ENCODE peak calls at places on chromosomes 2 and 18, in five cellular contexts. V, J, F, E and L are unnamed samples.

GRCh38 chr2:203706403-203706802 is at the start of gene CD28:
- DNase-seq in V (no peak), J (peak), F (no peak), E (no peak), L (no peak)

GRCh38 chr18:7415081-7415894 is 151.8 kb upstream of the PTPRM start:
- DNase-seq in V (no peak), J (no peak), F (no peak), E (no peak), L (no peak)

GRCh38 chr2:189641565-189641964 is 19.7 kb upstream of the ASNSD1 start:
- DNase-seq in V (peak), J (no peak), F (no peak), E (no peak), L (no peak)

GRCh38 chr2:48694143-48694542 is 61.4 kb downstream of the LHCGR start:
- DNase-seq in V (peak), J (no peak), F (peak), E (no peak), L (peak)

GRCh38 chr2:208224802-208225201 is 30.1 kb downstream of the IDH1 start:
- DNase-seq in V (peak), J (no peak), F (no peak), E (no peak), L (peak)

GRCh38 chr2:3223080-3223923 is 154.3 kb downstream of the EIPR1 start:
- DNase-seq in V (peak), J (peak), F (no peak), E (no peak), L (peak)

GRCh38 chr2:121243821-121244460 is 41.1 kb downstream of the TFCP2L1 start:
- DNase-seq in V (no peak), J (no peak), F (no peak), E (no peak), L (no peak)

GRCh38 chr18:27315001-27315400 is 129.9 kb upstream of the CHST9 start:
- DNase-seq in V (no peak), J (no peak), F (no peak), E (no peak), L (peak)

GRCh38 chr2:217822296-217823252 is 180.2 kb downstream of the TNS1 start:
- DNase-seq in V (peak), J (no peak), F (peak), E (peak), L (peak)

GRCh38 chr2:224586127-224586702 is 1.1 kb upstream of the CUL3 start:
- DNase-seq in V (no peak), J (peak), F (no peak), E (no peak), L (no peak)

GRCh38 chr2:96945011-96945410 is 41.4 kb downstream of the FAM178B start:
- DNase-seq in V (no peak), J (no peak), F (no peak), E (no peak), L (no peak)

GRCh38 chr2:228479014-228479413 is 297.5 kb upstream of the SPHKAP start:
- DNase-seq in V (no peak), J (no peak), F (no peak), E (no peak), L (no peak)

GRCh38 chr2:147567131-147567530 is 277.7 kb upstream of the ACVR2A start:
- DNase-seq in V (no peak), J (no peak), F (no peak), E (no peak), L (no peak)

GRCh38 chr2:194096402-194096801 is 1560.6 kb upstream of the SLC39A10 start:
- DNase-seq in V (no peak), J (no peak), F (no peak), E (no peak), L (no peak)

GRCh38 chr2:61149074-61149473 is 12.9 kb upstream of the C2orf74 start:
- DNase-seq in V (no peak), J (no peak), F (no peak), E (no peak), L (no peak)

GRCh38 chr2:180110469-180110868 is 103.4 kb upstream of the CWC22 start:
- DNase-seq in V (no peak), J (no peak), F (no peak), E (no peak), L (no peak)

GRCh38 chr2:176136375-176137248 is 7.1 kb downstream of the HOXD8 start:
- DNase-seq in V (no peak), J (no peak), F (peak), E (no peak), L (no peak)

GRCh38 chr2:152694161-152694661 is 23.1 kb downstream of the PRPF40A start:
- DNase-seq in V (peak), J (no peak), F (peak), E (no peak), L (peak)

GRCh38 chr2:101706121-101706818 is 8.8 kb downstream of the MAP4K4 start:
- DNase-seq in V (no peak), J (no peak), F (no peak), E (no peak), L (no peak)

GRCh38 chr2:170377469-170378207 is 199.7 kb downstream of the MYO3B start:
- DNase-seq in V (no peak), J (no peak), F (peak), E (no peak), L (no peak)

GRCh38 chr2:106111882-106112571 is 82.1 kb downstream of the UXS1 start:
- DNase-seq in V (no peak), J (no peak), F (no peak), E (no peak), L (no peak)

GRCh38 chr2:139478191-139478914 is 698.2 kb upstream of the NXPH2 start:
- DNase-seq in V (no peak), J (no peak), F (no peak), E (no peak), L (no peak)

GRCh38 chr2:10415640-10416039 is 32.5 kb downstream of the ODC1 start:
- DNase-seq in V (no peak), J (no peak), F (no peak), E (no peak), L (no peak)

GRCh38 chr2:149994057-149994728 is 406.6 kb upstream of the MMADHC start:
- DNase-seq in V (peak), J (no peak), F (peak), E (peak), L (peak)

GRCh38 chr18:46273861-46274260 is 169.7 kb downstream of the HAUS1 start:
- DNase-seq in V (no peak), J (no peak), F (no peak), E (no peak), L (no peak)

GRCh38 chr2:39394427-39395002 is 42.6 kb downstream of the MAP4K3 start:
- DNase-seq in V (peak), J (no peak), F (peak), E (no peak), L (no peak)

GRCh38 chr18:68893396-68893795 is 95.5 kb downstream of the CCDC102B start:
- DNase-seq in V (no peak), J (no peak), F (no peak), E (no peak), L (no peak)

GRCh38 chr2:128346291-128346690 is 27.6 kb upstream of the HS6ST1 start:
- DNase-seq in V (no peak), J (no peak), F (no peak), E (peak), L (no peak)